ENCODE peak calls at places on chromosomes 6 and 20, in eight cellular contexts. C, D, S, U, Q, A, O and Z are unnamed samples.

GRCh38 chr6:69349776-69350175 is 447.0 kb downstream of the LMBRD1 start:
- DNase-seq in C (no peak), D (no peak), S (no peak), U (no peak), Q (no peak), A (peak; percentile 36), O (no peak), Z (no peak)

GRCh38 chr6:154705471-154706113 is 27.6 kb upstream of the SCAF8 start:
- DNase-seq in C (no peak), D (no peak), S (no peak), U (no peak), Q (no peak), A (no peak), O (no peak), Z (no peak)

GRCh38 chr6:138925806-138926205 is 62.2 kb downstream of the REPS1 start:
- DNase-seq in C (no peak), D (no peak), S (no peak), U (no peak), Q (no peak), A (no peak), O (no peak), Z (no peak)

GRCh38 chr20:24683676-24684075 is 214.2 kb downstream of the SYNDIG1 start:
- DNase-seq in C (no peak), D (no peak), S (no peak), U (peak; percentile 13), Q (no peak), A (no peak), O (no peak), Z (no peak)

GRCh38 chr6:127608554-127609270 is 31.7 kb downstream of the C6orf58 start:
- DNase-seq in C (no peak), D (no peak), S (no peak), U (no peak), Q (no peak), A (no peak), O (no peak), Z (no peak)

GRCh38 chr6:88358846-88359245 is 192.7 kb upstream of the CNR1 start:
- DNase-seq in C (no peak), D (no peak), S (no peak), U (no peak), Q (no peak), A (no peak), O (no peak), Z (peak; percentile 29)

GRCh38 chr6:92043782-92044181 is 1375.6 kb downstream of the EPHA7 start:
- DNase-seq in C (no peak), D (no peak), S (no peak), U (no peak), Q (peak; percentile 53), A (no peak), O (no peak), Z (no peak)

GRCh38 chr20:10789386-10789785 is 115.6 kb upstream of the JAG1 start:
- DNase-seq in C (no peak), D (no peak), S (no peak), U (no peak), Q (no peak), A (no peak), O (no peak), Z (no peak)

GRCh38 chr20:10922941-10923340 is 249.1 kb upstream of the JAG1 start:
- DNase-seq in C (no peak), D (no peak), S (no peak), U (no peak), Q (no peak), A (no peak), O (peak; percentile 92), Z (peak; percentile 93)

GRCh38 chr6:143290206-143290605 is 160.3 kb downstream of the ADAT2 start:
- DNase-seq in C (no peak), D (no peak), S (no peak), U (no peak), Q (peak; percentile 28), A (no peak), O (no peak), Z (no peak)

GRCh38 chr6:55176958-55177357 is 2.6 kb downstream of the HCRTR2 start:
- DNase-seq in C (no peak), D (no peak), S (no peak), U (no peak), Q (peak; percentile 59), A (no peak), O (peak; percentile 25), Z (no peak)

GRCh38 chr20:64244870-64245603 is 10.5 kb upstream of the PCMTD2 start:
- DNase-seq in C (no peak), D (no peak), S (no peak), U (peak; percentile 36), Q (no peak), A (no peak), O (no peak), Z (no peak)

GRCh38 chr6:15770347-15771143 is 107.7 kb upstream of the DTNBP1 start:
- DNase-seq in C (no peak), D (no peak), S (no peak), U (no peak), Q (no peak), A (no peak), O (no peak), Z (peak; percentile 37)

GRCh38 chr6:139153876-139154275 is 19.0 kb downstream of the HECA start:
- DNase-seq in C (no peak), D (no peak), S (no peak), U (no peak), Q (no peak), A (no peak), O (peak; percentile 85), Z (peak; percentile 57)

GRCh38 chr6:142303191-142303564 is 1.4 kb downstream of the ADGRG6 start:
- DNase-seq in C (no peak), D (no peak), S (no peak), U (no peak), Q (no peak), A (no peak), O (no peak), Z (no peak)

GRCh38 chr20:64100946-64101688 is 6.2 kb downstream of the NPBWR2 start:
- DNase-seq in C (no peak), D (no peak), S (no peak), U (no peak), Q (no peak), A (no peak), O (no peak), Z (no peak)

GRCh38 chr20:6828794-6829423 is 61.4 kb downstream of the BMP2 start:
- DNase-seq in C (peak; percentile 53), D (peak; percentile 27), S (no peak), U (peak; percentile 85), Q (peak; percentile 85), A (peak; percentile 32), O (peak; percentile 53), Z (peak; percentile 50)

GRCh38 chr6:37531026-37531425 is 31.3 kb upstream of the CCDC167 start:
- DNase-seq in C (no peak), D (no peak), S (no peak), U (no peak), Q (no peak), A (no peak), O (peak; percentile 25), Z (peak; percentile 13)

GRCh38 chr20:36720510-36720909 is 25.4 kb downstream of the NDRG3 start:
- DNase-seq in C (no peak), D (no peak), S (no peak), U (no peak), Q (no peak), A (no peak), O (no peak), Z (no peak)

GRCh38 chr6:56693246-56693607 is 50.5 kb upstream of the DST start:
- DNase-seq in C (peak; percentile 54), D (peak; percentile 93), S (no peak), U (peak; percentile 88), Q (no peak), A (peak; percentile 85), O (peak; percentile 90), Z (peak; percentile 99)

GRCh38 chr6:121506761-121507754 is 71.6 kb downstream of the GJA1 start:
- DNase-seq in C (no peak), D (no peak), S (no peak), U (no peak), Q (peak; percentile 3), A (no peak), O (peak; percentile 68), Z (peak; percentile 44)

GRCh38 chr20:59525500-59526241 is 78.7 kb upstream of the PHACTR3 start:
- DNase-seq in C (peak; percentile 57), D (no peak), S (no peak), U (peak; percentile 62), Q (peak; percentile 86), A (peak; percentile 32), O (peak; percentile 28), Z (peak; percentile 32)

DNA sequence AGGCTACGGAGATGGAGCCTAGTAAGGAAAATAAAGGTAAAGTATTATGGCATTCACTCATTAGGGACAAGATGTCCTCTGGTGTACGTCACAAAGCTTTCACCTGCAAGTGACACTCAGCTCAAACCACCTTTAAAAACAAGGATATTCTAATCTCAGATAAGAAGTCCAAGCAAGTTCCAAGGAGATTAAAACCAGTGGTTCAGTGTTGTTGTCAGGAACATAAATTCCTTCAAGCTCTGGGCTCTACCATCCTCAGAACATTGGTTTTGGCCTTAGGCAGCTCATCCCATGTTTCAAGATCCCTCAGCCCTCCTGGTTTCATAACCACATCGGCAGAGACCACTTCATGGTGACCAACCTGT is 116.5 kb downstream of the LY86 start:
- DNase-seq in C (no peak), D (no peak), S (no peak), U (peak; percentile 26), Q (no peak), A (no peak), O (no peak), Z (no peak)
- H3K4me3 ChIP-seq in C (no peak overlapping the region), D (no peak overlapping the region), S (no peak overlapping the region), U (no peak overlapping the region), Q (no peak overlapping the region), A (no peak overlapping the region), O (no peak overlapping the region), Z (no peak overlapping the region)

GRCh38 chr6:35025241-35026188 is 115.6 kb downstream of the TCP11 start:
- DNase-seq in C (no peak), D (no peak), S (no peak), U (no peak), Q (no peak), A (no peak), O (no peak), Z (no peak)
- TF ChIP-seq CTCF in C (no peak), D (no peak), S (no peak), U (no peak), Q (peak; percentile 30), A (no peak), O (peak; percentile 34), Z (peak; percentile 41)

GRCh38 chr6:28134716-28135115 is 7.0 kb upstream of the ZKSCAN8 start:
- DNase-seq in C (no peak), D (no peak), S (no peak), U (no peak), Q (no peak), A (no peak), O (no peak), Z (no peak)
- H3K4me3 ChIP-seq in C (no peak overlapping the region), D (no peak overlapping the region), S (no peak overlapping the region), U (no peak overlapping the region), Q (no peak overlapping the region), A (no peak overlapping the region), O (no peak overlapping the region), Z (no peak overlapping the region)

DNA sequence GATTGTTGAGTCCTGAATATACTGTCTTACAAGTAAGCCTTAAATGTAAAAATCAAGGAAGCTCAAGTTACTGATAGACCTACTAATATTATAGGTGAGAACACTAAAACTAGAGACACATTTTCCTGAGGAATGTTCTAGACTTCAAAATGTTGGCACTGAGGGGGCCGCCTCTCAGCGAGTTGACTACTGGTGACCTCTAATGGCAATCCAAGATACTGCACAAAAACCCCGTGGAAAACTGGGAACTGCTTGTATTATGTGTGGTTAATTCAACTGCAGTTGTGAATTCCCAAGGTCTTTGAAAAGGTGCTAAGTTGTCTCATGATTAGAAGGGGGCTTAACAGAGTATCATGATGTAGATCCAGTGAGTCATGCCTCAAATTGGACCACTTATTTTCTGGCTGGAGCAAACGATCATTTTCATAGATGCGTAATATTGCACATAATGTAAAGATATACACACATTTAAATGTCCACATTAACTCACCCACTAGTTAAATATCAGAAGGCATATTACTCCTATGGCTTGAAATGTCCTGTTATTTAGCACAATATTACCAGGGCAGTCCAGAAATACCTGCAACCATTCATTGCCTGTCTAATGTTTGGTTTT is 336.2 kb downstream of the FOXA2 start:
- DNase-seq in C (no peak), D (no peak), S (no peak), U (no peak), Q (peak; percentile 51), A (no peak), O (peak; percentile 3), Z (no peak)
- TF ChIP-seq CTCF in C (no peak), D (no peak), S (no peak), U (peak; percentile 55), Q (peak; percentile 31), A (peak; percentile 45), O (peak; percentile 46), Z (peak; percentile 61)